ENCODE peak calls at places on chromosome 19, in ten cellular contexts. Z is AG04450; R is cardiac fibroblast; F is naive thymus-derived CD8-positive, alpha-beta T cell; C is dorsolateral prefrontal cortex; Y is pancreas; O is stimulated activated CD8-positive, alpha-beta memory T cell treated with anti-CD3 and anti-CD28 coated beads, Interleukin-7, amount 100 ng/mL, for 1 hour; A is stomach; S is progenitor cell of endocrine pancreas; P is amygdala. J is an unnamed sample.

GRCh38 chr19:41377977-41378707 is 1.8 kb downstream of the TMEM91 start:
- DNase-seq in Y (no peak), Z (no peak), P (no peak), O (no peak), R (no peak), S (no peak), F (peak; percentile 71), A (no peak), C (no peak), J (no peak)

GRCh38 chr19:37963190-37963947 is 56.4 kb downstream of the SIPA1L3 start:
- DNase-seq in O (no peak), P (no peak), Z (no peak), F (no peak), R (peak; percentile 50), S (no peak), A (no peak), C (no peak), Y (no peak), J (no peak)

GRCh38 chr19:34925278-34925855 is 1.3 kb upstream of the ZNF30 start:
- DNase-seq in C (no peak), P (no peak), O (no peak), A (no peak), R (no peak), Y (peak; percentile 18), Z (no peak), S (no peak), F (no peak), J (no peak)

GRCh38 chr19:8826371-8826770 is 5.7 kb downstream of the ZNF558 start:
- DNase-seq in C (no peak), A (no peak), F (no peak), O (no peak), P (no peak), Z (no peak), Y (no peak), R (no peak), S (no peak), J (no peak)

GRCh38 chr19:39372047-39372802 is 18.7 kb downstream of the PAF1 start:
- DNase-seq in C (peak; percentile 36), F (no peak), Z (peak; percentile 79), R (peak; percentile 99), Y (no peak), O (no peak), S (no peak), A (peak; percentile 52), P (no peak), J (no peak)

GRCh38 chr19:13034636-13035035 is 39.4 kb downstream of the NFIX start:
- DNase-seq in Y (no peak), S (no peak), O (no peak), P (no peak), C (no peak), A (no peak), F (no peak), Z (no peak), R (no peak), J (no peak)

GRCh38 chr19:30146346-30146745 is 204.3 kb downstream of the URI1 start:
- DNase-seq in A (no peak), R (no peak), F (no peak), O (no peak), P (no peak), Z (no peak), C (no peak), Y (no peak), S (no peak), J (no peak)

GRCh38 chr19:8132858-8133458 is 16.4 kb downstream of the FBN3 start:
- DNase-seq in R (no peak), F (no peak), S (no peak), Z (no peak), P (no peak), C (no peak), O (no peak), Y (no peak), A (no peak), J (no peak)

GRCh38 chr19:22421797-22422196 is 349 bp downstream of the ZNF98 start:
- DNase-seq in R (no peak), F (no peak), Z (no peak), Y (no peak), P (no peak), O (no peak), S (no peak), A (no peak), C (no peak), J (no peak)

GRCh38 chr19:33404916-33405315 is 31.4 kb downstream of the CEBPG start:
- DNase-seq in O (no peak), C (peak; percentile 2), Y (no peak), P (no peak), F (no peak), R (no peak), S (no peak), Z (no peak), A (no peak), J (no peak)

GRCh38 chr19:48196933-48197665 is 26.6 kb downstream of the ZSWIM9 start:
- DNase-seq in F (no peak), O (no peak), A (no peak), P (no peak), S (no peak), Y (no peak), C (no peak), Z (no peak), R (peak; percentile 79), J (no peak)

GRCh38 chr19:18607222-18608101 is 863 bp upstream of the CRLF1 start:
- DNase-seq in R (no peak), Y (no peak), F (no peak), C (no peak), O (no peak), Z (no peak), S (no peak), A (no peak), P (no peak), J (no peak)

J was measured in activated CD4-positive, alpha-beta T cell treated with anti-CD3 and anti-CD28 coated beads for 48 hours.